ENCODE peak calls at places on chromosomes 1 and 21, in five cellular contexts. One of them, this sample, is unnamed.

GRCh38 chr21:46404306-46404705 is 54.4 kb upstream of the DIP2A start:
- DNase-seq in KBM-7: no peak
- DNase-seq in neural crest cell: no peak
- DNase-seq in RPMI8226: no peak
- DNase-seq in Caco-2: no peak
- DNase-seq in this sample: no peak

GRCh38 chr1:7228252-7228961 is 443.2 kb downstream of the CAMTA1 start:
- DNase-seq in KBM-7: no peak
- DNase-seq in Caco-2: no peak
- DNase-seq in neural crest cell: no peak
- DNase-seq in RPMI8226: peak
- DNase-seq in this sample: no peak

GRCh38 chr1:224683981-224684380 is 67.9 kb downstream of the CNIH3 start:
- DNase-seq in Caco-2: no peak
- DNase-seq in RPMI8226: no peak
- DNase-seq in KBM-7: no peak
- DNase-seq in neural crest cell: no peak
- DNase-seq in this sample: no peak

GRCh38 chr1:230243583-230244377 is 176.7 kb downstream of the GALNT2 start:
- DNase-seq in neural crest cell: no peak
- DNase-seq in KBM-7: no peak
- DNase-seq in Caco-2: no peak
- DNase-seq in RPMI8226: no peak
- DNase-seq in this sample: no peak

GRCh38 chr1:66510407-66510806 is 23.5 kb upstream of the SGIP1 start:
- DNase-seq in neural crest cell: no peak
- DNase-seq in RPMI8226: no peak
- DNase-seq in Caco-2: no peak
- DNase-seq in KBM-7: no peak
- DNase-seq in this sample: no peak

GRCh38 chr21:31750843-31751242 is 18.9 kb upstream of the SCAF4 start:
- DNase-seq in Caco-2: no peak
- DNase-seq in RPMI8226: no peak
- DNase-seq in KBM-7: no peak
- DNase-seq in neural crest cell: no peak
- DNase-seq in this sample: no peak

GRCh38 chr1:227789042-227789880 is 26.2 kb upstream of the PRSS38 start:
- DNase-seq in Caco-2: no peak
- DNase-seq in neural crest cell: no peak
- DNase-seq in KBM-7: no peak
- DNase-seq in RPMI8226: no peak
- DNase-seq in this sample: no peak

GRCh38 chr21:32770514-32771133 is 931 bp downstream of the PAXBP1 start:
- DNase-seq in KBM-7: peak
- DNase-seq in RPMI8226: peak
- DNase-seq in Caco-2: peak
- DNase-seq in neural crest cell: no peak
- DNase-seq in this sample: no peak

GRCh38 chr21:21712761-21713558 is 714.8 kb downstream of the NCAM2 start:
- DNase-seq in KBM-7: no peak
- DNase-seq in Caco-2: no peak
- DNase-seq in neural crest cell: no peak
- DNase-seq in RPMI8226: no peak
- DNase-seq in this sample: no peak

GRCh38 chr1:208834346-208835081 is 590.3 kb upstream of the PLXNA2 start:
- DNase-seq in neural crest cell: no peak
- DNase-seq in KBM-7: no peak
- DNase-seq in Caco-2: no peak
- DNase-seq in RPMI8226: no peak
- DNase-seq in this sample: no peak

GRCh38 chr1:2416403-2416802 is 4.0 kb upstream of the PEX10 start:
- DNase-seq in KBM-7: no peak
- DNase-seq in RPMI8226: no peak
- DNase-seq in neural crest cell: no peak
- DNase-seq in Caco-2: no peak
- DNase-seq in this sample: no peak

This sample was measured in OCI-M1.